ENCODE peak calls at places on chromosomes 1 and 21, in four cellular contexts. T is HepG2, D is GM12878, U is K562. L is an unnamed sample.

GRCh38 chr1:37478451-37478871 is 4.1 kb downstream of the ZC3H12A start:
- DNase-seq in T (no peak), D (no peak), U (peak), L (no peak)

GRCh38 chr1:33022650-33023200 is 14.0 kb downstream of the AK2 start:
- DNase-seq in T (no peak), D (no peak), U (no peak), L (no peak)

GRCh38 chr1:192702212-192702993 is 66.5 kb downstream of the RGS13 start:
- DNase-seq in T (peak), D (no peak), U (no peak), L (no peak)

GRCh38 chr21:17045214-17045835 is 467.5 kb upstream of the CXADR start:
- DNase-seq in T (no peak), D (no peak), U (peak), L (peak)

GRCh38 chr1:229643996-229644748 is 18.1 kb downstream of the URB2 start:
- DNase-seq in T (no peak), D (no peak), U (no peak), L (no peak)

GRCh38 chr1:238898856-238899255 is 487.5 kb upstream of the CHRM3 start:
- DNase-seq in T (no peak), D (no peak), U (no peak), L (no peak)

GRCh38 chr1:25694167-25694566 is 77.6 kb downstream of the MAN1C1 start:
- DNase-seq in T (no peak), D (no peak), U (no peak), L (no peak)

GRCh38 chr1:32393832-32394140 is 455 bp downstream of the BSDC1 start:
- DNase-seq in T (no peak), D (no peak), U (peak), L (no peak)

GRCh38 chr21:37407719-37408455 is 41.3 kb downstream of the DYRK1A start:
- DNase-seq in T (no peak), D (peak), U (no peak), L (no peak)

GRCh38 chr1:205589618-205590456 is 42.0 kb downstream of the ELK4 start:
- DNase-seq in T (peak), D (no peak), U (no peak), L (no peak)

GRCh38 chr1:88768187-88768586 is 84.1 kb downstream of the PKN2 start:
- DNase-seq in T (no peak), D (no peak), U (no peak), L (no peak)

GRCh38 chr1:41447995-41448770 is 36.3 kb downstream of the EDN2 start:
- DNase-seq in T (no peak), D (no peak), U (no peak), L (no peak)

GRCh38 chr1:206586501-206587445 is 25.5 kb downstream of the EIF2D start:
- DNase-seq in T (no peak), D (no peak), U (no peak), L (no peak)

GRCh38 chr1:234628099-234628498 is 18.1 kb upstream of the IRF2BP2 start:
- DNase-seq in T (no peak), D (no peak), U (no peak), L (no peak)

GRCh38 chr1:75985827-75986226 is 53.6 kb upstream of the ASB17 start:
- DNase-seq in T (no peak), D (peak), U (no peak), L (no peak)

GRCh38 chr1:167909691-167910180 is 4.2 kb downstream of the ADCY10 start:
- DNase-seq in T (no peak), D (no peak), U (peak), L (no peak)

GRCh38 chr1:97108200-97108599 is 386.6 kb downstream of the PTBP2 start:
- DNase-seq in T (no peak), D (no peak), U (no peak), L (no peak)

GRCh38 chr1:74468982-74469603 is 43.3 kb downstream of the LRRC53 start:
- DNase-seq in T (peak), D (no peak), U (peak), L (peak)

GRCh38 chr1:51564124-51564523 is 45.1 kb upstream of the EPS15 start:
- DNase-seq in T (no peak), D (no peak), U (no peak), L (no peak)

GRCh38 chr21:33760641-33761103 is 118.4 kb downstream of the ITSN1 start:
- DNase-seq in T (no peak), D (no peak), U (no peak), L (no peak)

GRCh38 chr1:22045604-22046228 is 6.8 kb upstream of the CDC42 start:
- DNase-seq in T (no peak), D (no peak), U (peak), L (no peak)
- TF ChIP-seq CHD2 in T (no peak), D (no peak), U (no peak), L (no peak)

GRCh38 chr1:26998319-26999300 is 5.1 kb downstream of the TRNP1 start:
- DNase-seq in T (no peak), D (no peak), U (no peak), L (no peak)
- H3K9ac ChIP-seq in T (no peak), D (no peak), U (no peak), L (peak)

GRCh38 chr1:226722240-226722900 is 16.7 kb downstream of the ITPKB start:
- DNase-seq in T (no peak), D (no peak), U (no peak), L (no peak)
- TF ChIP-seq SMC3 in T (no peak), D (no peak), U (no peak), L (no peak)

DNA sequence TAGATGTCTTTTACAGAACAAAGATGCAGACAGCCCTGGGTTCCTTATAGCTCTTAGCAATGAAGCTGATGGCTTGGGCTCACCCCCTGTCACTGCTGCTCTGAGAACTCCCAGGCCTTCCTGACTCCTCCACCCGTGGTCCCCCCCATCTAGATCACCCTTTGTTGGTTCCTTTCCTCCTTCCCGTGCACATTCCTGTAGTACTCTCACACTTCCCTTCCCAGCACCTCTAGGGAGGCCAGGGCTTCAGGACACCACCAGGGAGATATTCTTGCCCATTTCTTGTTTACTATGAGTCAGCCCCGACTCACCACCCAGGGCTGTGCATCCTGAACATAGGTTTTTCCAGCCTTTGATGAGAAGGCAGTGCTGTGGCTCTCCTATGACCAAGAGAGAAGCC is 14.4 kb upstream of the NOS1AP start:
- DNase-seq in T (peak), D (no peak), U (no peak), L (no peak)
- TF ChIP-seq CHD2 in T (no peak), D (no peak), U (no peak), L (no peak)

GRCh38 chr1:173205146-173206051 is 1.7 kb downstream of the TNFSF4 start:
- DNase-seq in T (peak), D (no peak), U (no peak), L (no peak)

GRCh38 chr1:173204693-173205092 is 2.4 kb downstream of the TNFSF4 start:
- DNase-seq in T (no peak), D (no peak), U (no peak), L (no peak)

GRCh38 chr1:173206816-173207595 is at the start of gene TNFSF4:
- DNase-seq in T (no peak), D (no peak), U (no peak), L (no peak)

GRCh38 chr1:173202430-173203145 is 4.5 kb downstream of the TNFSF4 start:
- DNase-seq in T (peak), D (no peak), U (peak), L (peak)

DNA sequence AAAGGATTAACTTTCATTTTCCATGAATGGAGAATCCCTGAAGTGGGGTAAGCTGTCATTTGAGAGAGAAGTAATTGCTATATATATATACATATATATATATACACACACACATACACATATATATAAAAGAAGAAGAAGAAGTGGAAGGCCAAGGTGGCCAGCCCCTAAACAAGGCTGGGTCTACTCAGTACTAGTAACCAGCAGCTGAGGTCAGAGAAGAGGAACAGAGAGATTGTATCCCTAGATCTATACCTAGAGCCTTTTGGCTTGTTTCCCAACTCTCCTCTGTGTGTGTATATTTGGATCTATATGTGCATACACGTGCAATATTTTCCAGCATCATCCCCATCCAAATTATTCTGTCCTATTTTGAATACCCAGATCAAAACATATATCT is 5.2 kb downstream of the TNFSF4 start:
- DNase-seq in T (no peak), D (no peak), U (no peak), L (no peak)
- H3K9ac ChIP-seq in T (no peak), D (no peak), U (no peak), L (no peak)

GRCh38 chr21:42971897-42972275 is 2.5 kb upstream of the PKNOX1 start:
- DNase-seq in T (peak), D (no peak), U (peak), L (no peak)

GRCh38 chr21:42973309-42973990 is 912 bp upstream of the PKNOX1 start:
- DNase-seq in T (no peak), D (no peak), U (peak), L (no peak)

GRCh38 chr21:42969193-42969600 is 5.2 kb upstream of the PKNOX1 start:
- DNase-seq in T (no peak), D (no peak), U (peak), L (no peak)

GRCh38 chr21:42973991-42974831 is at the start of gene PKNOX1:
- DNase-seq in T (peak), D (peak), U (peak), L (peak)

DNA sequence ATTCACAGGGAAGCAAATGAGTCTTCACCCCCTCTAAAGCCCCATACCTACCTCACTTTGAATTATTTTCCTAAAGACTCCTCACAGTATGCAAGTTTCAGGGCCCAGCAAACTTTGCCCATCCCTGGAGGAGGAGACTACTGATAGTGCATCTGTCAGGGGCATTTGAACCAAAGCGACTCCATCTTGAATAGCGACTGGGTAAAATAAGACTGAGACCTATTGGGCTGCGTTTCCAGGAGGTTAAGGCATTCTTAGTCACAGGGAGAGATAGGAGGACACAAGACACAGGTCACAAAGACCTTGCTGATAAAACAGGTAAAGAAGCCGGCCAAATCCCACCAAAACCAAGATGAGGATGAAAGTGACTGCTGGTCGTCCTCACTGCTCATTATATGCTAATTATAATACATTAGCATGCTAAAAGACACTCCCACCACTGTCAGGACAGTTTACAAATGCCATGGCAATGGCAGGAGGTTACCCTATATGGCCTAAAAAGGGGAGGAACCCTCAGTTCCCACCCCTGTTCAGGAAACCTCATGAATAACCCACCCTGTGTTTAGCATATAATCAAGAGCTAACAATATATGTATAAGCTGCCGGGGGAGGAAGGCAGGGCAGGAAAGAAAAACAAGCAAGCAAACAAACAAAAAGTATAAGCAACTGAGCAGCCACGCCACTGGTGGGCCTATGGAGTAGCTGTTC is 3.3 kb upstream of the PKNOX1 start:
- DNase-seq in T (no peak), D (no peak), U (peak), L (no peak)
- TF ChIP-seq SMC3 in T (no peak), D (no peak), U (no peak), L (no peak)

GRCh38 chr1:146007048-146007784 is 10.8 kb upstream of the TXNIP start:
- DNase-seq in T (peak), D (peak), U (peak), L (peak)
- TF ChIP-seq CHD2 in T (no peak), D (no peak), U (no peak), L (no peak)

GRCh38 chr1:56452027-56453011 is 127.0 kb downstream of the PLPP3 start:
- DNase-seq in T (no peak), D (no peak), U (no peak), L (no peak)
- H3K9ac ChIP-seq in T (no peak), D (no peak), U (no peak), L (no peak)